ENCODE peak calls at places on chromosomes 11 and 22, in ten cellular contexts. J is NCI-H524; C is body of pancreas; X is T-helper 9 cell; I is brain microvascular endothelial cell; O is activated CD4-positive, alpha-beta T cell treated with anti-CD3 and anti-CD28 coated beads, Interleukin-2, amount 50 U/mL, for 1 hour; K is RPMI7951; T is transverse colon; L is activated naive CD8-positive, alpha-beta T cell treated with anti-CD3 and anti-CD28 coated beads, Interleukin-2, amount 50 U/mL, for 16 hours; Q is activated naive CD4-positive, alpha-beta T cell treated with Interleukin-2 at 50 U/mL for 16 hours. N is an unnamed sample.

GRCh38 chr11:110675548-110675947 is 36.7 kb downstream of the ARHGAP20 start:
- DNase-seq in J (no peak), C (no peak), X (no peak), I (no peak), O (no peak), K (no peak), T (no peak), L (no peak), Q (no peak), N (no peak)

GRCh38 chr11:6418199-6418957 is 516 bp downstream of the APBB1 start:
- DNase-seq in J (peak), C (peak), X (no peak), I (no peak), O (no peak), K (no peak), T (peak), L (no peak), Q (peak), N (no peak)

GRCh38 chr11:132942611-132943324 is 589.5 kb downstream of the OPCML start:
- DNase-seq in J (peak), C (no peak), X (no peak), I (no peak), O (no peak), K (no peak), T (no peak), L (no peak), Q (no peak), N (no peak)

GRCh38 chr11:48154162-48154561 is 62.4 kb upstream of the OR4B1 start:
- DNase-seq in J (no peak), C (no peak), X (no peak), I (peak), O (no peak), K (peak), T (no peak), L (no peak), Q (no peak), N (no peak)

GRCh38 chr11:75380716-75381420 is 18.4 kb upstream of the RPS3 start:
- DNase-seq in J (no peak), C (peak), X (no peak), I (no peak), O (no peak), K (no peak), T (peak), L (no peak), Q (no peak), N (no peak)

GRCh38 chr11:130763087-130763980 is 152.9 kb downstream of the SNX19 start:
- DNase-seq in J (no peak), C (peak), X (no peak), I (no peak), O (no peak), K (no peak), T (no peak), L (no peak), Q (no peak), N (no peak)

GRCh38 chr22:28810839-28811491 is 10.6 kb upstream of the XBP1 start:
- DNase-seq in J (no peak), C (no peak), X (no peak), I (no peak), O (no peak), K (no peak), T (no peak), L (no peak), Q (peak), N (peak)

GRCh38 chr11:78350646-78351165 is 66.9 kb downstream of the GAB2 start:
- DNase-seq in J (no peak), C (no peak), X (no peak), I (no peak), O (no peak), K (peak), T (no peak), L (no peak), Q (no peak), N (no peak)

GRCh38 chr11:113926273-113927183 is 21.9 kb downstream of the HTR3B start:
- DNase-seq in J (no peak), C (no peak), X (no peak), I (no peak), O (no peak), K (peak), T (no peak), L (no peak), Q (no peak), N (no peak)

GRCh38 chr11:61602775-61603569 is 22.1 kb upstream of the SYT7 start:
- DNase-seq in J (peak), C (peak), X (no peak), I (peak), O (no peak), K (peak), T (peak), L (no peak), Q (no peak), N (no peak)

GRCh38 chr22:43094085-43094484 is 4.9 kb upstream of the TTLL1 start:
- DNase-seq in J (peak), C (peak), X (no peak), I (no peak), O (no peak), K (peak), T (peak), L (no peak), Q (no peak), N (no peak)

GRCh38 chr11:69058501-69059270 is 10.0 kb downstream of the TPCN2 start:
- DNase-seq in J (no peak), C (no peak), X (no peak), I (no peak), O (no peak), K (no peak), T (no peak), L (no peak), Q (no peak), N (no peak)